ENCODE peak calls at places on chromosomes 2 and 18, in ten cellular contexts. I, P, E, K, Q, A, T, X, B and F are unnamed samples.

GRCh38 chr2:11752906-11753305 is 6.5 kb downstream of the LPIN1 start:
- DNase-seq in X (no peak), A (no peak), E (no peak), B (peak), Q (no peak), I (no peak), K (no peak), P (no peak), T (no peak), F (no peak)

GRCh38 chr2:199757466-199757865 is 93.5 kb downstream of the FTCDNL1 start:
- DNase-seq in T (no peak), E (peak), Q (no peak), X (no peak), I (no peak), A (no peak), B (no peak), K (peak), P (no peak), F (no peak)

GRCh38 chr2:85254540-85255261 is 73.1 kb downstream of the TGOLN2 start:
- DNase-seq in A (no peak), B (no peak), Q (no peak), P (no peak), E (no peak), K (no peak), I (no peak), X (no peak), T (no peak), F (no peak)

GRCh38 chr2:207239754-207240494 is 74.2 kb upstream of the KLF7 start:
- DNase-seq in B (no peak), E (peak), X (no peak), I (no peak), P (no peak), K (no peak), A (no peak), Q (no peak), T (no peak), F (no peak)

GRCh38 chr2:217816396-217816869 is 186.4 kb downstream of the TNS1 start:
- DNase-seq in E (peak), X (no peak), T (no peak), P (no peak), K (no peak), I (no peak), B (no peak), Q (no peak), A (no peak), F (no peak)

GRCh38 chr2:74587664-74588277 is 33.3 kb downstream of the DOK1 start:
- DNase-seq in X (peak), K (no peak), A (peak), B (peak), E (peak), P (peak), T (peak), Q (peak), I (peak), F (no peak)

GRCh38 chr18:79345366-79345765 is 50.4 kb upstream of the NFATC1 start:
- DNase-seq in P (no peak), Q (no peak), X (no peak), B (no peak), T (no peak), E (no peak), A (no peak), I (no peak), K (no peak), F (no peak)

GRCh38 chr2:148534416-148535205 is 109.9 kb upstream of the EPC2 start:
- DNase-seq in A (no peak), B (no peak), E (peak), T (no peak), I (peak), K (no peak), Q (no peak), P (no peak), X (no peak), F (no peak)

GRCh38 chr2:200455958-200456421 is 53.9 kb downstream of the KCTD18 start:
- DNase-seq in K (no peak), P (no peak), B (peak), X (no peak), A (no peak), T (no peak), E (no peak), I (no peak), Q (no peak), F (no peak)

GRCh38 chr2:178211943-178212342 is 17.6 kb downstream of the OSBPL6 start:
- DNase-seq in X (no peak), B (no peak), T (no peak), E (no peak), K (no peak), P (peak), I (no peak), A (no peak), Q (no peak), F (peak)

GRCh38 chr2:47172156-47172921 is 17.2 kb upstream of the STPG4 start:
- DNase-seq in Q (no peak), B (no peak), K (no peak), T (no peak), A (no peak), X (no peak), P (no peak), E (no peak), I (no peak), F (no peak)

GRCh38 chr2:44671276-44671675 is 270.2 kb upstream of the SIX3 start:
- DNase-seq in B (no peak), P (no peak), I (no peak), X (no peak), Q (no peak), T (no peak), E (no peak), K (no peak), A (no peak), F (no peak)

GRCh38 chr2:37698931-37699481 is 27.6 kb upstream of the CDC42EP3 start:
- DNase-seq in X (peak), P (no peak), K (no peak), E (no peak), A (no peak), T (no peak), B (no peak), Q (peak), I (peak), F (no peak)

GRCh38 chr2:237154050-237154638 is 68.5 kb downstream of the COPS8 start:
- DNase-seq in K (no peak), X (peak), T (peak), E (peak), A (peak), B (peak), I (peak), P (peak), Q (peak), F (peak)

GRCh38 chr2:17756629-17757028 is 2.7 kb downstream of the GEN1 start:
- DNase-seq in Q (no peak), K (no peak), I (no peak), A (no peak), B (no peak), P (no peak), X (no peak), E (peak), T (no peak), F (no peak)

GRCh38 chr18:77993188-77993981 is 743.7 kb downstream of the GALR1 start:
- DNase-seq in X (no peak), B (no peak), T (no peak), I (no peak), E (no peak), Q (no peak), P (no peak), K (no peak), A (no peak), F (no peak)

GRCh38 chr18:29271496-29271895 is 1094.6 kb upstream of the CDH2 start:
- DNase-seq in B (no peak), I (no peak), T (no peak), Q (no peak), E (peak), X (no peak), P (no peak), A (no peak), K (no peak), F (no peak)

GRCh38 chr2:46850742-46851141 is 64.9 kb downstream of the MCFD2 start:
- DNase-seq in X (no peak), P (no peak), E (peak), Q (peak), T (no peak), K (peak), A (no peak), I (peak), B (no peak), F (no peak)

GRCh38 chr2:215621389-215621788 is 185.5 kb upstream of the FN1 start:
- DNase-seq in T (no peak), A (no peak), K (no peak), E (no peak), I (peak), P (no peak), B (no peak), X (no peak), Q (no peak), F (no peak)

GRCh38 chr18:22066083-22066485 is 103.3 kb upstream of the GATA6 start:
- DNase-seq in A (no peak), Q (no peak), T (no peak), K (no peak), X (no peak), E (no peak), P (no peak), B (no peak), I (peak), F (no peak)

GRCh38 chr2:20042531-20042930 is 8.9 kb downstream of the LAPTM4A start:
- DNase-seq in X (no peak), B (no peak), Q (no peak), P (no peak), E (no peak), I (no peak), A (no peak), K (no peak), T (no peak), F (no peak)

GRCh38 chr2:237923507-237924163 is 43.2 kb upstream of the UBE2F start:
- DNase-seq in I (peak), X (peak), P (peak), B (peak), E (peak), K (peak), A (peak), T (peak), Q (no peak), F (peak)

GRCh38 chr2:137047369-137047768 is 282.0 kb downstream of the THSD7B start:
- DNase-seq in T (no peak), K (no peak), Q (no peak), A (no peak), B (no peak), I (no peak), X (no peak), P (no peak), E (no peak), F (no peak)

GRCh38 chr2:117921520-117921919 is 92.3 kb downstream of the CCDC93 start:
- DNase-seq in Q (no peak), A (no peak), K (no peak), E (no peak), T (no peak), B (no peak), I (no peak), P (no peak), X (no peak), F (no peak)

GRCh38 chr18:51068111-51068510 is 38.1 kb downstream of the SMAD4 start:
- DNase-seq in X (no peak), P (no peak), Q (no peak), E (peak), K (no peak), A (no peak), T (no peak), B (no peak), I (peak), F (no peak)

GRCh38 chr18:6414118-6414722 is 491 bp downstream of the L3MBTL4 start:
- DNase-seq in X (peak), Q (no peak), K (peak), P (no peak), I (peak), E (peak), B (peak), T (no peak), A (peak), F (no peak)

DNA sequence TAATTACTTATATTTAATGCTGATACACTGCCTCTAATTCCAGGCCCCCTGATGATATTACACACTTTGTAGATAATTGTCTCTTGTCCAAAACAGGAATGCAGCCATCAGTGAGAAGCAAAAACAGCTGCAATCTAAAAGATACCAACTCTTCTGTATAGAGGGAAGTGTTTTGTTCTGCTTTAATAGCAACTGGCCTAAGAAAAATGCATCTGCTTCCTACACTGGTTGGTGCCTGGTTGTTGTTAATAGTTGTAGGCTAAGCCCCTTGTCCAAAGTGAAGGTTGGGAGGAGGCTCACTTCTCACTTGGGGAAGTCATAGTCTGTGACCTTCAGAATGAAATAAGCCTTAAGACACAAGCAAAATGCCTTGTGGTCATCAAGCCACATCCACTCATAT is 332.0 kb downstream of the ZNF521 start:
- DNase-seq in T (no peak), P (no peak), B (no peak), Q (no peak), X (no peak), A (no peak), K (no peak), E (no peak), I (no peak), F (no peak)
- H3K27ac ChIP-seq in T (no peak), P (no peak), B (no peak), Q (no peak), X (no peak), A (no peak), K (no peak), E (no peak), I (no peak), F (no peak)

GRCh38 chr2:113831156-113831555 is 58.7 kb upstream of the ACTR3 start:
- DNase-seq in Q (peak), E (peak), T (no peak), K (no peak), I (peak), A (no peak), P (no peak), B (no peak), X (no peak), F (no peak)
- H3K27ac ChIP-seq in Q (peak), E (no peak), T (no peak), K (no peak), I (no peak), A (no peak), P (no peak), B (no peak), X (peak), F (no peak)

GRCh38 chr18:44731160-44731865 is 50.6 kb downstream of the SETBP1 start:
- DNase-seq in A (no peak), X (no peak), I (no peak), K (no peak), E (no peak), B (no peak), Q (no peak), P (no peak), T (no peak), F (no peak)
- H3K27ac ChIP-seq in A (no peak), X (no peak), I (peak), K (no peak), E (no peak), B (no peak), Q (peak), P (no peak), T (no peak), F (no peak)

GRCh38 chr2:219369447-219369861 is 18.3 kb downstream of the DNPEP start:
- DNase-seq in Q (no peak), E (peak), I (peak), B (no peak), K (peak), P (no peak), A (no peak), T (no peak), X (no peak), F (no peak)
- H3K27ac ChIP-seq in Q (no peak), E (no peak), I (peak), B (no peak), K (peak), P (no peak), A (no peak), T (no peak), X (peak), F (peak)

GRCh38 chr2:241036964-241037421 is 38.6 kb downstream of the SNED1 start:
- DNase-seq in K (no peak), A (no peak), X (no peak), Q (no peak), B (peak), T (no peak), E (no peak), P (no peak), I (no peak), F (peak)
- H3K27ac ChIP-seq in K (no peak), A (peak), X (peak), Q (no peak), B (no peak), T (peak), E (no peak), P (no peak), I (no peak), F (no peak)